ENCODE peak calls at places on chromosomes 16 and 17, in six cellular contexts. K is breast epithelium, U is AG04449, O is neural crest cell, A is BJ, Z is MCF 10A. E is an unnamed sample.

GRCh38 chr16:2955438-2955778 is 8.7 kb upstream of the KREMEN2 start:
- DNase-seq in O (no peak), Z (no peak), A (no peak), K (no peak), U (no peak), E (no peak)

GRCh38 chr17:37824534-37825485 is 80.0 kb upstream of the HNF1B start:
- DNase-seq in U (no peak), K (no peak), O (no peak), Z (peak; percentile 73), A (peak; percentile 47), E (peak; percentile 94)

GRCh38 chr17:67460097-67460496 is 83.0 kb downstream of the PITPNC1 start:
- DNase-seq in K (no peak), O (no peak), A (no peak), U (no peak), Z (no peak), E (no peak)

GRCh38 chr17:73648543-73648820 is 4.2 kb upstream of the SDK2 start:
- DNase-seq in O (no peak), Z (no peak), U (no peak), A (no peak), K (no peak), E (no peak)

GRCh38 chr17:28646039-28646754 is 1.2 kb upstream of the BLTP2 start:
- DNase-seq in O (no peak), K (no peak), Z (no peak), U (no peak), A (no peak), E (no peak)

GRCh38 chr17:32518856-32519768 is 32.3 kb downstream of the CDK5R1 start:
- DNase-seq in K (no peak), U (no peak), A (peak; percentile 18), Z (peak; percentile 42), O (peak; percentile 76), E (peak; percentile 60)

GRCh38 chr16:70627696-70628095 is 18.7 kb upstream of the IL34 start:
- DNase-seq in O (no peak), U (no peak), A (no peak), K (no peak), Z (no peak), E (no peak)

GRCh38 chr16:88634141-88634993 is 4.0 kb upstream of the IL17C start:
- DNase-seq in Z (peak; percentile 70), U (no peak), K (no peak), O (peak; percentile 56), A (no peak), E (peak; percentile 41)

GRCh38 chr17:79801156-79802038 is 4.5 kb upstream of the CBX8 start:
- DNase-seq in K (no peak), U (no peak), Z (peak; percentile 77), A (no peak), O (no peak), E (no peak)

GRCh38 chr16:56771558-56772279 is 41.8 kb downstream of the NUP93 start:
- DNase-seq in O (no peak), Z (no peak), U (no peak), A (no peak), K (no peak), E (no peak)

GRCh38 chr16:78877114-78877513 is 723.4 kb downstream of the MAF start:
- DNase-seq in Z (no peak), K (no peak), A (no peak), O (no peak), U (no peak), E (no peak)

GRCh38 chr17:17515921-17516295 is 19.7 kb upstream of the RASD1 start:
- DNase-seq in A (peak; percentile 49), Z (no peak), O (no peak), U (peak; percentile 29), K (no peak), E (peak; percentile 44)

GRCh38 chr16:50369133-50369804 is 481 bp upstream of the BRD7 start:
- DNase-seq in O (no peak), Z (no peak), U (no peak), A (no peak), K (no peak), E (no peak)
- TF ChIP-seq CTCF in O (no peak), Z (no peak), U (no peak), A (no peak), K (no peak), E (no peak)

GRCh38 chr16:1450841-1451240 is 6.5 kb upstream of the CCDC154 start:
- DNase-seq in U (no peak), Z (no peak), O (no peak), A (no peak), K (no peak), E (no peak)

GRCh38 chr16:1448536-1449116 is 4.3 kb upstream of the CCDC154 start:
- DNase-seq in A (no peak), U (no peak), K (no peak), Z (no peak), O (no peak), E (no peak)

GRCh38 chr16:1449201-1449788 is 4.9 kb upstream of the CCDC154 start:
- DNase-seq in K (no peak), Z (no peak), U (no peak), A (no peak), O (no peak), E (no peak)

GRCh38 chr16:1451702-1452392 is 7.5 kb upstream of the CCDC154 start:
- DNase-seq in U (no peak), O (no peak), A (no peak), Z (no peak), K (no peak), E (no peak)

DNA sequence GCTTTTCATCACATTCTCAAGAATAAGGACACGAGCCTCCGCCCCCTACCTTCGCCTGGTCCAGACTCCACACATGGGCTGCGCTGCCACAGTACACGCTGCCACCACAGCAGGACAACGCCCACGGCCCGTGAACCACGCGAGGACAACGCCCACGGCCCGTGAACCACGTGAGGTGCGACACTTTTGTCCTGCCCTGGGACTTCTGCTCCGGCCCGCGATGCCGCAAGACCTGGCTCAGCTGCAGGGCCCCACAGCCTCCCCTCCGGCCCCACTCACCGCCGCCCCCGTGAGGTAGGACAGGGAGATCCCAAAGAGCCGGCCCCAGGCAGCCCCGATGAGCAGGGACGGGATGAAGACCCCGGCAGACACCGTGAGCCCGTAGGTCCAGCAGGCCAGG is 5.9 kb upstream of the CCDC154 start:
- DNase-seq in K (no peak), A (no peak), O (no peak), Z (no peak), U (no peak), E (no peak)
- TF ChIP-seq CTCF in K (no peak), A (no peak), O (no peak), Z (no peak), U (no peak), E (no peak)

GRCh38 chr16:65445313-65446260 is 323.7 kb upstream of the CDH11 start:
- DNase-seq in O (no peak), A (no peak), K (no peak), Z (peak; percentile 7), U (no peak), E (peak; percentile 70)

GRCh38 chr16:65446441-65446840 is 324.6 kb upstream of the CDH11 start:
- DNase-seq in K (no peak), O (no peak), A (no peak), U (no peak), Z (no peak), E (no peak)

DNA sequence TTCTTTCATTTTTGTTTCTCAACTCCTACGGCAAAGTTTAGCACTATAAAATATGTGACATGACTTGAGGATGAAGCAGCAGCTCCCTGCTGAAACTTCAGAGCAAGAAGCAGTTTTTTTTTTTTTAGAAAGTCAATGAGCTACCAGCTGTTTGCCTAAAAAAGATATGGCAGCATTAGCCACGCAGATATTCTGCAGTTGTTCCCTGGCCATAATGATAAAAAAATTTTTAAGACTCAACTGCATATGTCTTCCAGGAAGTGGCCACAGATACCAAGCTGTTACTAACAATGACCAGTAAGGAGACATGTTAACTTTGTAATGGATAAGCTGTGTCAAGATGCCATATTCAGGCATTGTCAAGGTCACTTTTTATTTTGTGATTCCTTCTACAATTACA is 319.6 kb upstream of the CDH11 start:
- DNase-seq in Z (no peak), O (no peak), A (no peak), K (no peak), U (no peak), E (no peak)
- TF ChIP-seq CTCF in Z (no peak), O (no peak), A (no peak), K (no peak), U (no peak), E (no peak)

GRCh38 chr16:30900588-30900987 is 4.2 kb downstream of the CTF1 start:
- DNase-seq in U (no peak), K (no peak), Z (no peak), A (no peak), O (no peak), E (no peak)

GRCh38 chr16:30903596-30903995 is 7.2 kb downstream of the CTF1 start:
- DNase-seq in O (no peak), A (no peak), K (no peak), Z (no peak), U (no peak), E (no peak)

GRCh38 chr16:30903002-30903401 is 6.6 kb downstream of the CTF1 start:
- DNase-seq in A (no peak), U (no peak), O (no peak), K (no peak), Z (no peak), E (no peak)

GRCh38 chr16:30901201-30902069 is 5.0 kb downstream of the CTF1 start:
- DNase-seq in K (no peak), U (no peak), Z (no peak), A (no peak), O (no peak), E (no peak)

DNA sequence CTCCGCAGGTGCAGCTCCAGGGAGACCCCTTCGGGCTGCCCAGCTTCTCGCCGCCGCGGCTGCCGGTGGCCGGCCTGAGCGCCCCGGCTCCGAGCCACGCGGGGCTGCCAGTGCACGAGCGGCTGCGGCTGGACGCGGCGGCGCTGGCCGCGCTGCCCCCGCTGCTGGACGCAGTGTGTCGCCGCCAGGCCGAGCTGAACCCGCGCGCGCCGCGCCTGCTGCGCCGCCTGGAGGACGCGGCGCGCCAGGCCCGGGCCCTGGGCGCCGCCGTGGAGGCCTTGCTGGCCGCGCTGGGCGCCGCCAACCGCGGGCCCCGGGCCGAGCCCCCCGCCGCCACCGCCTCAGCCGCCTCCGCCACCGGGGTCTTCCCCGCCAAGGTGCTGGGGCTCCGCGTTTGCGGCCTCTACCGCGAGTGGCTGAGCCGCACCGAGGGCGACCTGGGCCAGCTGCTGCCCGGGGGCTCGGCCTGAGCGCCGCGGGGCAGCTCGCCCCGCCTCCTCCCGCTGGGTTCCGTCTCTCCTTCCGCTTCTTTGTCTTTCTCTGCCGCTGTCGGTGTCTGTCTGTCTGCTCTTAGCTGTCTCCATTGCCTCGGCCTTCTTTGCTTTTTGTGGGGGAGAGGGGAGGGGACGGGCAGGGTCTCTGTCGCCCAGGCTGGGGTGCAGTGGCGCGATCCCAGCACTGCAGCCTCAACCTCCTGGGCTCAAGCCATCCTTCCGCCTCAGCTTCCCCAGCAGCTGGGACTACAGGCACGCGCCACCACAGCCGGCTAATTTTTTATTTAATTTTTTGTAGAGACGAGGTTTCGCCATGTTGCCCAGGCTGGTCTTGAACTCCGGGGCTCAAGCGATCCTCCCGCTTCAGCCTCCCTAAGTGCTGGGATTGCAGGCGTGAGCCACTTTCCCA is 5.9 kb downstream of the CTF1 start:
- DNase-seq in U (no peak), O (peak; percentile 72), Z (peak; percentile 57), A (no peak), K (peak; percentile 34), E (peak; percentile 15)
- TF ChIP-seq CTCF in U (peak; percentile 7), O (peak; percentile 42), Z (no peak), A (no peak), K (no peak), E (peak; percentile 36)